ENCODE peak calls at places on chromosomes 16 and 17, in seven cellular contexts. I is lower leg skin, W is lung, O is brain microvascular endothelial cell, R is epithelial cell of esophagus, K is endodermal cell, U is foreskin keratinocyte. G is an unnamed sample.

GRCh38 chr16:88287219-88287618 is 95.5 kb upstream of the ZNF469 start:
- DNase-seq in K (peak; percentile 68), I (no peak), U (no peak), R (no peak), W (no peak), O (no peak), G (no peak)

GRCh38 chr16:75267631-75268264 is 16.3 kb upstream of the BCAR1 start:
- DNase-seq in U (peak; percentile 81), W (peak; percentile 67), R (peak; percentile 93), O (no peak), K (peak; percentile 76), I (no peak), G (no peak)

GRCh38 chr17:14201087-14201486 is 35.6 kb downstream of the CDRT15 start:
- DNase-seq in U (no peak), R (no peak), K (no peak), O (no peak), I (no peak), W (no peak), G (no peak)

GRCh38 chr17:35804658-35805192 is 4.6 kb upstream of the TAF15 start:
- DNase-seq in W (peak; percentile 54), R (peak; percentile 92), U (peak; percentile 84), O (peak; percentile 86), K (peak; percentile 83), I (peak; percentile 55), G (no peak)

GRCh38 chr16:89422905-89423630 is 67.3 kb downstream of the ANKRD11 start:
- DNase-seq in W (no peak), O (peak; percentile 74), I (no peak), R (peak; percentile 43), K (no peak), U (no peak), G (no peak)

GRCh38 chr16:55663770-55664677 is 8.2 kb downstream of the SLC6A2 start:
- DNase-seq in W (no peak), K (no peak), I (no peak), R (peak; percentile 95), U (peak; percentile 95), O (no peak), G (no peak)

GRCh38 chr16:59612094-59612493 is 878.0 kb upstream of the GOT2 start:
- DNase-seq in R (no peak), U (no peak), K (peak; percentile 60), I (no peak), O (no peak), W (no peak), G (no peak)

GRCh38 chr16:69838417-69838990 is 76.4 kb downstream of the WWP2 start:
- DNase-seq in I (no peak), O (no peak), U (no peak), R (no peak), K (no peak), W (no peak), G (no peak)

GRCh38 chr17:385195-385835 is 32.7 kb upstream of the RPH3AL start:
- DNase-seq in W (peak; percentile 60), K (peak; percentile 88), I (no peak), O (no peak), R (peak; percentile 10), U (no peak), G (peak; percentile 29)

GRCh38 chr16:19212059-19212458 is 44.0 kb downstream of the SYT17 start:
- DNase-seq in O (no peak), U (no peak), R (no peak), I (no peak), K (no peak), W (no peak), G (no peak)

GRCh38 chr17:55690105-55690508 is 32.6 kb downstream of the TMEM100 start:
- DNase-seq in W (no peak), I (peak; percentile 38), R (no peak), U (no peak), O (no peak), K (no peak), G (no peak)

GRCh38 chr17:441155-441950 is 88.7 kb upstream of the RPH3AL start:
- DNase-seq in W (no peak), K (no peak), O (no peak), I (no peak), U (no peak), R (no peak), G (no peak)

GRCh38 chr16:25713785-25714570 is 22.2 kb downstream of the HS3ST4 start:
- DNase-seq in W (no peak), K (no peak), R (no peak), O (no peak), I (no peak), U (no peak), G (no peak)

GRCh38 chr16:13138528-13138927 is 237.1 kb downstream of the SHISA9 start:
- DNase-seq in R (peak; percentile 54), W (no peak), O (no peak), I (no peak), K (no peak), U (peak; percentile 42), G (no peak)

GRCh38 chr17:33520404-33521032 is 227.4 kb upstream of the ASIC2 start:
- DNase-seq in R (peak; percentile 2), W (no peak), O (no peak), U (no peak), K (peak; percentile 96), I (no peak), G (peak; percentile 70)

GRCh38 chr17:78722101-78722761 is 59.8 kb downstream of the CYTH1 start:
- DNase-seq in K (peak; percentile 70), I (no peak), R (no peak), W (no peak), U (no peak), O (no peak), G (no peak)

GRCh38 chr17:65498831-65499230 is 62.6 kb downstream of the AXIN2 start:
- DNase-seq in W (no peak), U (no peak), I (no peak), K (no peak), R (no peak), O (no peak), G (no peak)

GRCh38 chr17:65489413-65490170 is 71.9 kb downstream of the AXIN2 start:
- DNase-seq in R (no peak), O (no peak), I (no peak), W (no peak), U (no peak), K (no peak), G (no peak)

GRCh38 chr17:65496801-65497200 is 64.6 kb downstream of the AXIN2 start:
- DNase-seq in R (no peak), O (no peak), W (no peak), K (no peak), I (no peak), U (no peak), G (no peak)

GRCh38 chr17:65495255-65496060 is 66.0 kb downstream of the AXIN2 start:
- DNase-seq in R (no peak), K (peak; percentile 97), I (no peak), U (no peak), O (no peak), W (peak; percentile 47), G (peak; percentile 21)
- TF ChIP-seq CTCF in R (no peak), K (peak; percentile 42), I (no peak), U (no peak), O (no peak), W (no peak), G (no peak)

DNA sequence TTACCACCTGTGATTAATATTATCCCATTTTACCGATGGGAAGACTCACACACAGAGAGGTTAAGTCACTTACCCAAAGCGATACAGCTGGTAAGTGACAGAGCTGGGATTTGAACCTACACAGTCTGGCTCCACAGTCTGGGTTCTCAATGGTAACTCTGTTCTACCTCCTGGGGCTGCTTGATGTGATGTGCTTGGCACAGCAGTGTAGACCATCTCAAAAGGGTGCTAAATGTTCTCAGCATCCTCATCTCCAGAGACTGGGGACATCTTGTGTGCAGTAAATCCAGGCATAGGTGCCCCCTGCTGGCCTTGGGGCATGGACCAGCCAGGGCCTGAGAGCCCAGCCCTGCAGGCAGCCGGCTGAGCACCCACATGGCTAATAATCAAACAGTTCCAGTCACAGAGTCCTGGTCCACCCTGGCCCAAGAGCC is 15.4 kb upstream of the KATNB1 start:
- DNase-seq in I (no peak), U (peak; percentile 18), K (peak; percentile 82), W (peak; percentile 53), O (peak; percentile 60), R (peak; percentile 59), G (peak; percentile 57)
- TF ChIP-seq CTCF in I (no peak), U (peak; percentile 69), K (peak; percentile 81), W (peak; percentile 14), O (peak; percentile 87), R (peak; percentile 50), G (peak; percentile 81)

DNA sequence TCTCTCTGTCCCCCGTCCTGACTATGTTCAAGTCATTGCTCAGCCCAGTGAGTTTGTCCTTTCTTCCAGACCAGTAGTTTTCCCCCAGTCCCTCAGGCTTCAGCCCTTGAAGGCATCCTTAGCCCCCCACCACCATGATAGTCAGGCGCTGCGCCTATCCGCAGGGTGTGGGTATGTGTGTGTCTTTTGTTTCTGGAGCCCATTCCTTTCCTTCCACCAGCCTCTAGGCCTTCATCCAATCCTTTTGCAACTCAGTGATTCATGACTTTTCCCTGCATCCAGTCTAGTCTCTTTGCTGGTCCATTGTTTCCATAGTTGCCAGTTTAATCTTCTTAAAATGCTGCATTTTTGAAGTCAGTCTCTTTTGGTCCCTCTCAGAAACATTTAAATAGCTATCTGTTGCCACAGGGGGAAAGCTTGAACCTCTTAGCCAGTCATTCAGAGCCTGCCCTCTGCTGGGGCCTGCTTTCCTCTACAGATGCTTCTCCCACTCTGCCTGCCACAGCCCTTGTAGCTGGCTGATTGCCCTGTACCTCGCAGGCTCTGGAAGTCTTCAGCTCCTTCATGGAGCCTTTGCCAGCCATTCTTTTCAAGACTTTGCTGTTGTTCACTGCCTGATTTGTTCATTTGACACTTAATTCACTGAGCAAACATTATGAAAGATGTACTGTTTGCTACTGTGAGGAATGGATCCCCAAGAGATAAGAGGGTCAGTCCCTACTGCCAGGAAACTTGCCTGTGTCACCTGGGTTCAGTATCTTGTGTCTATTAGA is 55.9 kb upstream of the ADCY7 start:
- DNase-seq in U (peak; percentile 66), I (peak; percentile 51), R (peak; percentile 79), W (peak; percentile 76), O (peak; percentile 80), K (peak; percentile 89), G (peak; percentile 19)
- TF ChIP-seq CTCF in U (peak; percentile 84), I (no peak), R (peak; percentile 82), W (peak; percentile 42), O (peak; percentile 91), K (peak; percentile 91), G (peak; percentile 65)

DNA sequence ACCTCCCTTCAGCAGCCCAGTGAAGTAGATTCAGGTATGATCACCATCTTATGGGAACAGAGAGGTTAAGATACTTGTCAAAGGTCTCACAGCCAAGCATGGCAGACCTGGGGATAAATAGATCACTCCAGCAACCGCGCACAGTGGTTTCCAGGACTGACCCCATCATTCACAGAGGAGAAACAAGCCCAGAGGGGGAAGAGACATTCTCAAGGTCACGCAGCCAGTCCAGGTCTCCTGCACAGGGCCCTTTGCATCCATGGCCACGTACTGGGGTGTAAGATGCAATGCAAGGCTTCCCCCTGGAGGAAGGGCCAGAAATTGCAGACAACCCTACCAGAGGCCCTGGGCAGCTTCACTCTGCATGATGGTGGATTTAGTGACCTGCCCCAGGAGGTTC is 19.9 kb downstream of the TLE7 start:
- DNase-seq in W (no peak), O (peak; percentile 5), U (peak; percentile 21), R (peak; percentile 50), K (peak; percentile 89), I (no peak), G (no peak)
- TF ChIP-seq CTCF in W (no peak), O (peak; percentile 56), U (peak; percentile 66), R (peak; percentile 54), K (peak; percentile 79), I (no peak), G (peak; percentile 39)